ENCODE peak calls at places on chromosomes 3 and 15, in eight cellular contexts. One of them, this sample, is unnamed.

GRCh38 chr3:136817448-136817847 is 1.5 kb upstream of the SLC35G2 start:
- DNase-seq in Caco-2: no peak
- DNase-seq in left cardiac atrium: no peak
- DNase-seq in NCI-H2081: no peak
- DNase-seq in neuronal stem cell: no peak
- DNase-seq in activated B cell treated with CpG ODN at 0.5 μM for 24 hours: no peak
- DNase-seq in nephron progenitor cell: no peak
- DNase-seq in amygdala: peak; percentile 12
- DNase-seq in this sample: no peak

GRCh38 chr3:175105066-175105465 is 245.9 kb downstream of the NAALADL2 start:
- DNase-seq in Caco-2: no peak
- DNase-seq in left cardiac atrium: no peak
- DNase-seq in neuronal stem cell: no peak
- DNase-seq in amygdala: no peak
- DNase-seq in NCI-H2081: no peak
- DNase-seq in nephron progenitor cell: no peak
- DNase-seq in activated B cell treated with CpG ODN at 0.5 μM for 24 hours: no peak
- DNase-seq in this sample: no peak

GRCh38 chr15:92346063-92346462 is 47.6 kb upstream of the ST8SIA2 start:
- DNase-seq in left cardiac atrium: no peak
- DNase-seq in activated B cell treated with CpG ODN at 0.5 μM for 24 hours: no peak
- DNase-seq in neuronal stem cell: peak; percentile 59
- DNase-seq in amygdala: no peak
- DNase-seq in NCI-H2081: no peak
- DNase-seq in Caco-2: no peak
- DNase-seq in nephron progenitor cell: no peak
- DNase-seq in this sample: no peak

GRCh38 chr15:69154684-69155083 is 5.8 kb upstream of the GLCE start:
- DNase-seq in amygdala: no peak
- DNase-seq in nephron progenitor cell: no peak
- DNase-seq in Caco-2: no peak
- DNase-seq in left cardiac atrium: peak; percentile 30
- DNase-seq in neuronal stem cell: no peak
- DNase-seq in NCI-H2081: no peak
- DNase-seq in activated B cell treated with CpG ODN at 0.5 μM for 24 hours: no peak
- DNase-seq in this sample: no peak

GRCh38 chr3:71025516-71025915 is 558.0 kb downstream of the FOXP1 start:
- DNase-seq in left cardiac atrium: no peak
- DNase-seq in NCI-H2081: no peak
- DNase-seq in Caco-2: no peak
- DNase-seq in nephron progenitor cell: no peak
- DNase-seq in neuronal stem cell: no peak
- DNase-seq in amygdala: no peak
- DNase-seq in activated B cell treated with CpG ODN at 0.5 μM for 24 hours: no peak
- DNase-seq in this sample: no peak

GRCh38 chr15:69034352-69034751 is 19.9 kb downstream of the NOX5 start:
- DNase-seq in left cardiac atrium: no peak
- DNase-seq in amygdala: no peak
- DNase-seq in Caco-2: no peak
- DNase-seq in activated B cell treated with CpG ODN at 0.5 μM for 24 hours: no peak
- DNase-seq in neuronal stem cell: no peak
- DNase-seq in nephron progenitor cell: no peak
- DNase-seq in NCI-H2081: no peak
- DNase-seq in this sample: no peak

GRCh38 chr3:193771736-193772135 is 178.7 kb downstream of the OPA1 start:
- DNase-seq in neuronal stem cell: peak; percentile 29
- DNase-seq in Caco-2: no peak
- DNase-seq in nephron progenitor cell: peak; percentile 26
- DNase-seq in amygdala: no peak
- DNase-seq in left cardiac atrium: no peak
- DNase-seq in NCI-H2081: no peak
- DNase-seq in activated B cell treated with CpG ODN at 0.5 μM for 24 hours: no peak
- DNase-seq in this sample: no peak

GRCh38 chr3:33826688-33827087 is 28.3 kb downstream of the PDCD6IP start:
- DNase-seq in nephron progenitor cell: no peak
- DNase-seq in neuronal stem cell: no peak
- DNase-seq in amygdala: no peak
- DNase-seq in NCI-H2081: no peak
- DNase-seq in left cardiac atrium: no peak
- DNase-seq in Caco-2: no peak
- DNase-seq in activated B cell treated with CpG ODN at 0.5 μM for 24 hours: no peak
- DNase-seq in this sample: no peak

GRCh38 chr15:101370330-101371024 is 75.4 kb upstream of the SNRPA1 start:
- DNase-seq in Caco-2: no peak
- DNase-seq in activated B cell treated with CpG ODN at 0.5 μM for 24 hours: no peak
- DNase-seq in left cardiac atrium: no peak
- DNase-seq in nephron progenitor cell: no peak
- DNase-seq in amygdala: no peak
- DNase-seq in neuronal stem cell: no peak
- DNase-seq in NCI-H2081: no peak
- DNase-seq in this sample: no peak

GRCh38 chr3:183701744-183702143 is 4.1 kb downstream of the YEATS2 start:
- DNase-seq in activated B cell treated with CpG ODN at 0.5 μM for 24 hours: no peak
- DNase-seq in nephron progenitor cell: no peak
- DNase-seq in left cardiac atrium: no peak
- DNase-seq in amygdala: no peak
- DNase-seq in NCI-H2081: no peak
- DNase-seq in neuronal stem cell: no peak
- DNase-seq in Caco-2: no peak
- DNase-seq in this sample: no peak

GRCh38 chr15:74655424-74655823 is 39.8 kb downstream of the CLK3 start:
- DNase-seq in amygdala: no peak
- DNase-seq in neuronal stem cell: no peak
- DNase-seq in nephron progenitor cell: no peak
- DNase-seq in activated B cell treated with CpG ODN at 0.5 μM for 24 hours: no peak
- DNase-seq in Caco-2: no peak
- DNase-seq in NCI-H2081: peak; percentile 76
- DNase-seq in left cardiac atrium: no peak
- DNase-seq in this sample: no peak

GRCh38 chr15:77710637-77711036 is 77.9 kb upstream of the LINGO1 start:
- DNase-seq in nephron progenitor cell: no peak
- DNase-seq in amygdala: no peak
- DNase-seq in neuronal stem cell: no peak
- DNase-seq in NCI-H2081: no peak
- DNase-seq in Caco-2: no peak
- DNase-seq in left cardiac atrium: no peak
- DNase-seq in activated B cell treated with CpG ODN at 0.5 μM for 24 hours: no peak
- DNase-seq in this sample: no peak

GRCh38 chr15:82803793-82804574 is 1.9 kb downstream of the FSD2 start:
- DNase-seq in Caco-2: no peak
- DNase-seq in amygdala: no peak
- DNase-seq in left cardiac atrium: no peak
- DNase-seq in nephron progenitor cell: no peak
- DNase-seq in NCI-H2081: no peak
- DNase-seq in activated B cell treated with CpG ODN at 0.5 μM for 24 hours: no peak
- DNase-seq in neuronal stem cell: no peak
- DNase-seq in this sample: no peak

GRCh38 chr15:67601008-67601620 is 58.6 kb downstream of the MAP2K5 start:
- DNase-seq in Caco-2: no peak
- DNase-seq in nephron progenitor cell: no peak
- DNase-seq in left cardiac atrium: no peak
- DNase-seq in amygdala: no peak
- DNase-seq in neuronal stem cell: no peak
- DNase-seq in activated B cell treated with CpG ODN at 0.5 μM for 24 hours: no peak
- DNase-seq in NCI-H2081: no peak
- DNase-seq in this sample: no peak

GRCh38 chr3:55524565-55525244 is 37.6 kb upstream of the WNT5A start:
- DNase-seq in amygdala: no peak
- DNase-seq in neuronal stem cell: no peak
- DNase-seq in nephron progenitor cell: no peak
- DNase-seq in left cardiac atrium: no peak
- DNase-seq in Caco-2: no peak
- DNase-seq in NCI-H2081: no peak
- DNase-seq in activated B cell treated with CpG ODN at 0.5 μM for 24 hours: no peak
- DNase-seq in this sample: no peak

GRCh38 chr3:113214917-113215595 is 3.7 kb downstream of the BOC start:
- DNase-seq in nephron progenitor cell: no peak
- DNase-seq in activated B cell treated with CpG ODN at 0.5 μM for 24 hours: no peak
- DNase-seq in neuronal stem cell: no peak
- DNase-seq in left cardiac atrium: no peak
- DNase-seq in amygdala: no peak
- DNase-seq in NCI-H2081: no peak
- DNase-seq in Caco-2: no peak
- DNase-seq in this sample: no peak

GRCh38 chr3:145490088-145491055 is 670.6 kb downstream of the PLOD2 start:
- DNase-seq in left cardiac atrium: no peak
- DNase-seq in amygdala: no peak
- DNase-seq in nephron progenitor cell: peak; percentile 3
- DNase-seq in NCI-H2081: no peak
- DNase-seq in activated B cell treated with CpG ODN at 0.5 μM for 24 hours: no peak
- DNase-seq in neuronal stem cell: no peak
- DNase-seq in Caco-2: no peak
- DNase-seq in this sample: no peak

GRCh38 chr3:156615592-156616173 is 58.7 kb upstream of the TIPARP start:
- DNase-seq in activated B cell treated with CpG ODN at 0.5 μM for 24 hours: no peak
- DNase-seq in Caco-2: no peak
- DNase-seq in neuronal stem cell: no peak
- DNase-seq in NCI-H2081: no peak
- DNase-seq in amygdala: peak; percentile 51
- DNase-seq in nephron progenitor cell: no peak
- DNase-seq in left cardiac atrium: no peak
- DNase-seq in this sample: no peak

GRCh38 chr3:133464573-133464972 is 64.7 kb downstream of the BFSP2 start:
- DNase-seq in amygdala: no peak
- DNase-seq in neuronal stem cell: no peak
- DNase-seq in activated B cell treated with CpG ODN at 0.5 μM for 24 hours: no peak
- DNase-seq in NCI-H2081: peak; percentile 43
- DNase-seq in left cardiac atrium: no peak
- DNase-seq in nephron progenitor cell: no peak
- DNase-seq in Caco-2: no peak
- DNase-seq in this sample: no peak

GRCh38 chr3:38131621-38132369 is 5.1 kb downstream of the ACAA1 start:
- DNase-seq in nephron progenitor cell: peak; percentile 65
- DNase-seq in neuronal stem cell: peak; percentile 54
- DNase-seq in activated B cell treated with CpG ODN at 0.5 μM for 24 hours: no peak
- DNase-seq in left cardiac atrium: no peak
- DNase-seq in Caco-2: no peak
- DNase-seq in NCI-H2081: no peak
- DNase-seq in amygdala: no peak
- DNase-seq in this sample: no peak

GRCh38 chr15:76470691-76471090 is 134.1 kb downstream of the ISL2 start:
- DNase-seq in left cardiac atrium: no peak
- DNase-seq in amygdala: no peak
- DNase-seq in NCI-H2081: no peak
- DNase-seq in Caco-2: no peak
- DNase-seq in activated B cell treated with CpG ODN at 0.5 μM for 24 hours: no peak
- DNase-seq in neuronal stem cell: no peak
- DNase-seq in nephron progenitor cell: no peak
- DNase-seq in this sample: no peak

GRCh38 chr3:109257269-109257668 is 59.0 kb downstream of the DPPA2 start:
- DNase-seq in nephron progenitor cell: no peak
- DNase-seq in NCI-H2081: no peak
- DNase-seq in left cardiac atrium: no peak
- DNase-seq in neuronal stem cell: no peak
- DNase-seq in activated B cell treated with CpG ODN at 0.5 μM for 24 hours: no peak
- DNase-seq in Caco-2: no peak
- DNase-seq in amygdala: no peak
- DNase-seq in this sample: no peak

GRCh38 chr3:21326704-21327103 is 424.3 kb downstream of the ZNF385D start:
- DNase-seq in nephron progenitor cell: no peak
- DNase-seq in amygdala: no peak
- DNase-seq in Caco-2: no peak
- DNase-seq in left cardiac atrium: no peak
- DNase-seq in activated B cell treated with CpG ODN at 0.5 μM for 24 hours: no peak
- DNase-seq in NCI-H2081: no peak
- DNase-seq in neuronal stem cell: peak; percentile 35
- DNase-seq in this sample: no peak

GRCh38 chr3:11306815-11307589 is 34.8 kb downstream of the ATG7 start:
- DNase-seq in activated B cell treated with CpG ODN at 0.5 μM for 24 hours: no peak
- DNase-seq in Caco-2: no peak
- DNase-seq in nephron progenitor cell: no peak
- DNase-seq in left cardiac atrium: no peak
- DNase-seq in neuronal stem cell: no peak
- DNase-seq in NCI-H2081: no peak
- DNase-seq in amygdala: no peak
- DNase-seq in this sample: no peak

GRCh38 chr3:134642445-134643149 is 8.2 kb downstream of the KY start:
- DNase-seq in nephron progenitor cell: no peak
- DNase-seq in neuronal stem cell: no peak
- DNase-seq in left cardiac atrium: no peak
- DNase-seq in Caco-2: no peak
- DNase-seq in activated B cell treated with CpG ODN at 0.5 μM for 24 hours: no peak
- DNase-seq in amygdala: no peak
- DNase-seq in NCI-H2081: no peak
- DNase-seq in this sample: no peak

GRCh38 chr3:197491923-197492664 is 63.7 kb downstream of the BDH1 start:
- DNase-seq in activated B cell treated with CpG ODN at 0.5 μM for 24 hours: no peak
- DNase-seq in nephron progenitor cell: no peak
- DNase-seq in NCI-H2081: no peak
- DNase-seq in Caco-2: no peak
- DNase-seq in amygdala: no peak
- DNase-seq in neuronal stem cell: no peak
- DNase-seq in left cardiac atrium: no peak
- DNase-seq in this sample: no peak

GRCh38 chr3:16884748-16885587 is at the start of gene PLCL2:
- DNase-seq in left cardiac atrium: peak; percentile 54
- DNase-seq in activated B cell treated with CpG ODN at 0.5 μM for 24 hours: no peak
- DNase-seq in neuronal stem cell: peak; percentile 42
- DNase-seq in nephron progenitor cell: peak; percentile 64
- DNase-seq in Caco-2: no peak
- DNase-seq in amygdala: peak; percentile 35
- DNase-seq in NCI-H2081: peak; percentile 49
- DNase-seq in this sample: peak; percentile 75

GRCh38 chr15:99481831-99482230 is 84.0 kb upstream of the MEF2A start:
- DNase-seq in neuronal stem cell: no peak
- DNase-seq in NCI-H2081: no peak
- DNase-seq in activated B cell treated with CpG ODN at 0.5 μM for 24 hours: no peak
- DNase-seq in left cardiac atrium: no peak
- DNase-seq in amygdala: no peak
- DNase-seq in Caco-2: no peak
- DNase-seq in nephron progenitor cell: no peak
- DNase-seq in this sample: no peak

GRCh38 chr15:39400821-39401550 is 179.9 kb upstream of the THBS1 start:
- DNase-seq in left cardiac atrium: no peak
- DNase-seq in neuronal stem cell: no peak
- DNase-seq in Caco-2: no peak
- DNase-seq in amygdala: no peak
- DNase-seq in NCI-H2081: no peak
- DNase-seq in nephron progenitor cell: no peak
- DNase-seq in activated B cell treated with CpG ODN at 0.5 μM for 24 hours: no peak
- DNase-seq in this sample: no peak

GRCh38 chr3:37319784-37320183 is 145.4 kb upstream of the LRRFIP2 start:
- DNase-seq in nephron progenitor cell: no peak
- DNase-seq in Caco-2: no peak
- DNase-seq in left cardiac atrium: no peak
- DNase-seq in amygdala: no peak
- DNase-seq in activated B cell treated with CpG ODN at 0.5 μM for 24 hours: no peak
- DNase-seq in NCI-H2081: no peak
- DNase-seq in neuronal stem cell: no peak
- DNase-seq in this sample: no peak

GRCh38 chr3:20608054-20608738 is 422.2 kb upstream of the SGO1 start:
- DNase-seq in NCI-H2081: peak; percentile 2
- DNase-seq in left cardiac atrium: no peak
- DNase-seq in amygdala: no peak
- DNase-seq in neuronal stem cell: no peak
- DNase-seq in activated B cell treated with CpG ODN at 0.5 μM for 24 hours: no peak
- DNase-seq in Caco-2: no peak
- DNase-seq in nephron progenitor cell: no peak
- DNase-seq in this sample: no peak

GRCh38 chr3:58026598-58026997 is 18.4 kb downstream of the FLNB start:
- DNase-seq in nephron progenitor cell: no peak
- DNase-seq in activated B cell treated with CpG ODN at 0.5 μM for 24 hours: no peak
- DNase-seq in left cardiac atrium: no peak
- DNase-seq in amygdala: no peak
- DNase-seq in Caco-2: no peak
- DNase-seq in NCI-H2081: no peak
- DNase-seq in neuronal stem cell: no peak
- DNase-seq in this sample: no peak

GRCh38 chr15:77504310-77504709 is 83.6 kb downstream of the HMG20A start:
- DNase-seq in nephron progenitor cell: no peak
- DNase-seq in NCI-H2081: peak; percentile 83
- DNase-seq in left cardiac atrium: no peak
- DNase-seq in activated B cell treated with CpG ODN at 0.5 μM for 24 hours: no peak
- DNase-seq in amygdala: peak; percentile 31
- DNase-seq in Caco-2: no peak
- DNase-seq in neuronal stem cell: no peak
- DNase-seq in this sample: no peak

GRCh38 chr3:184531580-184532290 is 29.9 kb upstream of the EPHB3 start:
- DNase-seq in nephron progenitor cell: no peak
- DNase-seq in Caco-2: no peak
- DNase-seq in NCI-H2081: no peak
- DNase-seq in activated B cell treated with CpG ODN at 0.5 μM for 24 hours: no peak
- DNase-seq in amygdala: no peak
- DNase-seq in neuronal stem cell: no peak
- DNase-seq in left cardiac atrium: no peak
- DNase-seq in this sample: no peak

This sample was measured in memory B cell.